ENCODE peak calls at places on chromosomes 11 and 22, in five cellular contexts. Q is sigmoid colon, J is spleen, W is transverse colon, L is osteoblast. R is an unnamed sample.

GRCh38 chr11:32358729-32359128 is 76.6 kb downstream of the WT1 start:
- DNase-seq in Q (no peak), J (no peak), W (no peak), L (no peak), R (no peak)

GRCh38 chr11:1777737-1778136 is 14.0 kb upstream of the CTSD start:
- DNase-seq in Q (no peak), J (no peak), W (no peak), L (peak; percentile 51), R (peak; percentile 18)

GRCh38 chr11:94128171-94128745 is 383 bp upstream of the PANX1 start:
- DNase-seq in Q (peak; percentile 74), J (peak; percentile 84), W (peak; percentile 57), L (no peak), R (peak; percentile 55)

GRCh38 chr11:113690619-113691569 is 15.2 kb downstream of the TMPRSS5 start:
- DNase-seq in Q (no peak), J (no peak), W (peak; percentile 80), L (peak; percentile 99), R (peak; percentile 93)

GRCh38 chr11:126359431-126360048 is 4.1 kb downstream of the ST3GAL4 start:
- DNase-seq in Q (peak; percentile 92), J (peak; percentile 76), W (peak; percentile 57), L (peak; percentile 96), R (peak; percentile 61)

GRCh38 chr11:6481924-6482275 is 599 bp downstream of the TIMM10B start:
- DNase-seq in Q (no peak), J (peak; percentile 87), W (no peak), L (no peak), R (no peak)

GRCh38 chr11:20070459-20070858 is 89.8 kb downstream of the DBX1 start:
- DNase-seq in Q (no peak), J (no peak), W (no peak), L (no peak), R (no peak)

GRCh38 chr11:101583180-101584128 is at the start of gene TRPC6:
- DNase-seq in Q (peak; percentile 83), J (peak; percentile 72), W (peak; percentile 11), L (peak; percentile 86), R (peak; percentile 74)

GRCh38 chr22:48277868-48278581 is 1515.6 kb downstream of the TBC1D22A start:
- DNase-seq in Q (peak; percentile 54), J (no peak), W (no peak), L (no peak), R (peak; percentile 47)

GRCh38 chr22:36211237-36211881 is 9.8 kb upstream of the APOL4 start:
- DNase-seq in Q (no peak), J (no peak), W (no peak), L (no peak), R (no peak)

GRCh38 chr11:78651923-78652602 is 77.4 kb upstream of the NARS2 start:
- DNase-seq in Q (no peak), J (no peak), W (no peak), L (no peak), R (no peak)

GRCh38 chr11:129006161-129006560 is 63.5 kb upstream of the TP53AIP1 start:
- DNase-seq in Q (no peak), J (no peak), W (no peak), L (no peak), R (no peak)

GRCh38 chr11:17165247-17165890 is 42.4 kb downstream of the PIK3C2A start:
- DNase-seq in Q (no peak), J (no peak), W (no peak), L (no peak), R (no peak)

GRCh38 chr11:9396310-9396709 is 11.9 kb downstream of the IPO7 start:
- DNase-seq in Q (no peak), J (no peak), W (no peak), L (no peak), R (no peak)

GRCh38 chr22:48757581-48757980 is 1070.1 kb downstream of the BRD1 start:
- DNase-seq in Q (peak; percentile 48), J (peak; percentile 71), W (no peak), L (peak; percentile 60), R (peak; percentile 22)

GRCh38 chr22:22910272-22911240 is 22.9 kb downstream of the IGLL5 start:
- DNase-seq in Q (no peak), J (peak; percentile 63), W (no peak), L (peak; percentile 59), R (no peak)

GRCh38 chr11:44338031-44338430 is 28.1 kb upstream of the ALX4 start:
- DNase-seq in Q (no peak), J (no peak), W (no peak), L (no peak), R (no peak)

GRCh38 chr22:29427176-29427760 is 11.1 kb upstream of the RFPL1 start:
- DNase-seq in Q (no peak), J (no peak), W (no peak), L (no peak), R (no peak)

GRCh38 chr22:30047364-30047738 is 32.9 kb upstream of the HORMAD2 start:
- DNase-seq in Q (peak; percentile 13), J (no peak), W (no peak), L (peak; percentile 65), R (peak; percentile 72)

GRCh38 chr11:67503119-67504022 is 1.8 kb downstream of the PITPNM1 start:
- DNase-seq in Q (no peak), J (no peak), W (no peak), L (peak; percentile 75), R (no peak)
- H3K4me3 ChIP-seq in Q (peak overlapping the region; percentile 47), J (peak overlapping the region; percentile 67), W (peak overlapping the region; percentile 73), L (peak overlapping the region; percentile 76), R (peak overlapping the region; percentile 85)

DNA sequence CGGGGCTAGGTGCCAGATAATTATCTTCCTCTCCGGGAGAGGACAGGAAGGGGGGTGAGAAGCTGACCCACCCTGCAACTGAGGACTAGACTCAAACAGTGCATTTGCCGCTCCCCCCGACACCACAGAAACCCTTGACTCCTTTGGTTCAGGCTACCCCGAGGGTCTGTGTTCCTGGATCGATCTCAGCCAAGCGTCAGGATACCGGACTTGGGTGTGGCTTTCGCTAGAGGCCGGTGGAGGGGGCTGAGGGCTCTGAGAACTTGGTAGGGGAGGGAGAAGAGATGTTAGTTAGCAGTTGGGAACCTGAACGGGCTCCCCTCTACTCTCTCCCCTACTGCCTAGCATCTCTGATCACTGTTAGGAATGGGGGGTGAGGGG is 840 bp downstream of the SEZ6L start:
- DNase-seq in Q (no peak), J (no peak), W (no peak), L (no peak), R (peak; percentile 51)
- H3K27me3 ChIP-seq in Q (peaks cover 15% of the 10 kb centered on the region), J (peaks cover 100% of the 10 kb centered on the region), W (peaks cover 97% of the 10 kb centered on the region), L (peaks cover 34% of the 10 kb centered on the region), R (peaks cover 31% of the 10 kb centered on the region)

DNA sequence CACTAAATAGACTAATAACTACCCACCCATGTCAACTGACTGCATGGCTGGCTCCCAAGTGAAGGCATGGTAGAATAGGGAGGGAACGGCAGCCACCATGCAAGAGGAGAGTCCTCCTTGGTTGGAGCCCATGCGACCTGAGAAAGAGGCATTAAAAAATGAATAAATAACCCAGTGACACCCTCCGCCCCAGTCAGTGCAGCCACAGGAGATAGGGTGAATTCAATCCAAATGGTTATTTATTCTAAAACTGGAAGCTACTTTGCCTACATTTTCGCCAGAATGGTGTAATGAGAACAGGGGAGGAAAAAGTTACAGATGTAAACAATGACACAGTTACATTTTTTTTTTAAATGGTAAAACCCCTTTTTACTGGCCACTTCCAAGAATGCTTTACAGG is 4.9 kb downstream of the GNG3 start:
- DNase-seq in Q (no peak), J (no peak), W (no peak), L (no peak), R (no peak)
- H3K36me3 ChIP-seq in Q (peaks cover 47% of the 10 kb centered on the region), J (peaks cover 74% of the 10 kb centered on the region), W (no peaks in the 10 kb centered on the region), L (peaks cover 67% of the 10 kb centered on the region), R (peaks cover 39% of the 10 kb centered on the region)

GRCh38 chr22:19523240-19524169 is 705 bp downstream of the CLDN5 start:
- DNase-seq in Q (no peak), J (peak; percentile 76), W (no peak), L (peak; percentile 73), R (peak; percentile 89)
- H3K4me3 ChIP-seq in Q (peak overlapping the region; percentile 31), J (peak overlapping the region; percentile 50), W (peak overlapping the region; percentile 44), L (peak overlapping the region; percentile 47), R (peak overlapping the region; percentile 53)

GRCh38 chr11:69355959-69356702 is 62.2 kb downstream of the MYEOV start:
- DNase-seq in Q (no peak), J (no peak), W (no peak), L (no peak), R (no peak)
- H3K27me3 ChIP-seq in Q (no peaks in the 10 kb centered on the region), J (peaks cover 12% of the 10 kb centered on the region), W (no peaks in the 10 kb centered on the region), L (no peaks in the 10 kb centered on the region), R (no peaks in the 10 kb centered on the region)

DNA sequence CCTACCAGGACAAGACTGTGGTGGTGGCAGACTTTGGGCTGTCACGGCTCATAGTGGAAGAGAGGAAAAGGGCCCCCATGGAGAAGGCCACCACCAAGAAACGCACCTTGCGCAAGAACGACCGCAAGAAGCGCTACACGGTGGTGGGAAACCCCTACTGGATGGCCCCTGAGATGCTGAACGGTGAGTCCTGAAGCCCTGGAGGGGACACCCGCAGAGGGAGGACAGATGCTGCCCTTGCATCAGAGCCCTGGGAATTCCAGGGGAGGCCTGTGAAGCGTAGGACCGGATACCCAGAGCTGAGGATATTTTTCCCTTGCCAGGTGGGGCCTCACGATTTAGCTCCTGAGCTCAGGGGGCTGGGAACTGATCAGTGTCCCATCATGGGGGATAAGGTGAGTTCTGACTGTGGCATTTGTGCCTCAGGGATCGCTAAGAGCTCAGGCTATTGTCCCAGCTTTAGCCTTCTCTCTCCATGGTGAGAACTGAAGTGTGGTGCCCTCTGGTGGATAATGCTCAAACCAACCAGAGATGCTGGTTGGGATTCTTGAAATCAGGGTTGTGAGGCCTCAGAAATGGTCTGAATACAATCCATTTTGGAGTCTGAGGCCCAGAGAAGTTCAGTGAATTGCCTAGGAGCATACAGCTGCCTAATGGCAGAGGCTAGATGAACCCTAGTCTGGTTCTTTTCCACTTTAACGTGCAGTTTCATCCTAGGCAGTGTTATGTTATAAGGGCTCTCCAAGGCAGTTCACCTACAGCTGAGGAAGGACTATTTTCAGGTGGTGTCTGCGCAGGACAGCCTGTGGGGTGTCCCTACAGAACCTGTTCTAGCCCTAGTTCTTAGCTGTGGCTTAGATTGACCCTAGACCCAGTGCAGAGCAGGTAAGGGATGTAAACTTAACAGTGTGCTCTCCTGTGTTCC is 19.5 kb downstream of the PIK3IP1 start:
- DNase-seq in Q (peak; percentile 74), J (no peak), W (peak; percentile 56), L (peak; percentile 96), R (peak; percentile 81)
- H3K36me3 ChIP-seq in Q (peaks cover 6% of the 10 kb centered on the region), J (peaks cover 98% of the 10 kb centered on the region), W (no peaks in the 10 kb centered on the region), L (peaks cover 55% of the 10 kb centered on the region), R (peaks cover 24% of the 10 kb centered on the region)

GRCh38 chr11:10538924-10539323 is 2.1 kb downstream of the RNF141 start:
- DNase-seq in Q (no peak), J (no peak), W (no peak), L (no peak), R (no peak)
- H3K4me3 ChIP-seq in Q (no peak overlapping the region), J (no peak overlapping the region), W (no peak overlapping the region), L (peak overlapping the region; percentile 44), R (no peak overlapping the region)

GRCh38 chr11:3132271-3132781 is 32.8 kb downstream of the OSBPL5 start:
- DNase-seq in Q (peak; percentile 46), J (peak; percentile 38), W (peak; percentile 4), L (peak; percentile 22), R (peak; percentile 32)
- H3K27me3 ChIP-seq in Q (no peaks in the 10 kb centered on the region), J (no peaks in the 10 kb centered on the region), W (no peaks in the 10 kb centered on the region), L (no peaks in the 10 kb centered on the region), R (no peaks in the 10 kb centered on the region)

R was measured in H7.